ENCODE peak calls at places on chromosome 20, in six cellular contexts. T is GM19239, N is lower leg skin, L is ureter, U is Ammon's horn, M is ovary. I is an unnamed sample.

GRCh38 chr20:11090751-11091150 is 417.0 kb upstream of the JAG1 start:
- DNase-seq in T (no peak), N (no peak), L (no peak), U (no peak), M (no peak), I (no peak)

GRCh38 chr20:41969656-41970055 is 351.5 kb upstream of the CHD6 start:
- DNase-seq in T (no peak), N (no peak), L (no peak), U (peak; percentile 50), M (no peak), I (no peak)

GRCh38 chr20:24675651-24676352 is 206.4 kb downstream of the SYNDIG1 start:
- DNase-seq in T (no peak), N (no peak), L (no peak), U (no peak), M (no peak), I (no peak)

GRCh38 chr20:51446656-51447055 is 95.9 kb downstream of the NFATC2 start:
- DNase-seq in T (no peak), N (no peak), L (no peak), U (no peak), M (peak; percentile 53), I (no peak)

GRCh38 chr20:20463933-20464374 is 96.0 kb downstream of the INSM1 start:
- DNase-seq in T (no peak), N (no peak), L (no peak), U (peak; percentile 79), M (no peak), I (no peak)

GRCh38 chr20:25437153-25437581 is 29.7 kb downstream of the GINS1 start:
- DNase-seq in T (no peak), N (no peak), L (no peak), U (no peak), M (no peak), I (no peak)

GRCh38 chr20:1437222-1437904 is 29.3 kb downstream of the NSFL1C start:
- DNase-seq in T (peak; percentile 58), N (peak; percentile 50), L (peak; percentile 75), U (peak; percentile 93), M (peak; percentile 57), I (peak; percentile 65)

GRCh38 chr20:59064214-59064722 is 21.7 kb upstream of the PRELID3B start:
- DNase-seq in T (no peak), N (no peak), L (no peak), U (no peak), M (no peak), I (no peak)

GRCh38 chr20:44430270-44431065 is 45.2 kb upstream of the TTPAL start:
- DNase-seq in T (no peak), N (no peak), L (no peak), U (no peak), M (no peak), I (no peak)

GRCh38 chr20:56091635-56092180 is 86.4 kb upstream of the CBLN4 start:
- DNase-seq in T (no peak), N (no peak), L (no peak), U (no peak), M (no peak), I (no peak)

GRCh38 chr20:17228624-17229061 is 1.8 kb downstream of the PCSK2 start:
- DNase-seq in T (no peak), N (no peak), L (no peak), U (no peak), M (peak; percentile 24), I (no peak)

GRCh38 chr20:62208805-62209755 is 11.0 kb downstream of the HRH3 start:
- DNase-seq in T (no peak), N (no peak), L (no peak), U (no peak), M (no peak), I (no peak)

GRCh38 chr20:2470432-2471193 is at the start of gene SNRPB:
- DNase-seq in T (peak; percentile 91), N (peak; percentile 97), L (peak; percentile 98), U (peak; percentile 99), M (peak; percentile 96), I (peak; percentile 92)

GRCh38 chr20:4763776-4764525 is 42.2 kb downstream of the PRND start:
- DNase-seq in T (no peak), N (no peak), L (no peak), U (peak; percentile 67), M (no peak), I (no peak)

GRCh38 chr20:44566018-44566417 is 16.4 kb upstream of the PKIG start:
- DNase-seq in T (no peak), N (no peak), L (no peak), U (no peak), M (no peak), I (no peak)

GRCh38 chr20:40471261-40471629 is 217.8 kb downstream of the MAFB start:
- DNase-seq in T (no peak), N (no peak), L (no peak), U (no peak), M (no peak), I (no peak)

GRCh38 chr20:23998392-23998791 is 9.8 kb upstream of the GGTLC1 start:
- DNase-seq in T (no peak), N (no peak), L (no peak), U (no peak), M (no peak), I (no peak)

GRCh38 chr20:62203378-62204030 is 16.6 kb downstream of the HRH3 start:
- DNase-seq in T (no peak), N (no peak), L (no peak), U (no peak), M (no peak), I (no peak)

GRCh38 chr20:7702141-7702540 is 238.1 kb downstream of the HAO1 start:
- DNase-seq in T (no peak), N (no peak), L (no peak), U (no peak), M (no peak), I (no peak)

GRCh38 chr20:24164360-24164759 is 175.8 kb upstream of the GGTLC1 start:
- DNase-seq in T (no peak), N (no peak), L (no peak), U (no peak), M (no peak), I (no peak)

GRCh38 chr20:53974785-53975555 is 95.4 kb downstream of the BCAS1 start:
- DNase-seq in T (no peak), N (peak; percentile 25), L (no peak), U (no peak), M (no peak), I (no peak)

GRCh38 chr20:6691541-6691940 is 75.9 kb upstream of the BMP2 start:
- DNase-seq in T (no peak), N (no peak), L (no peak), U (no peak), M (no peak), I (no peak)

GRCh38 chr20:5818346-5818681 is 68.1 kb downstream of the SHLD1 start:
- DNase-seq in T (no peak), N (no peak), L (no peak), U (no peak), M (no peak), I (no peak)

GRCh38 chr20:44073011-44073674 is 113.8 kb downstream of the JPH2 start:
- DNase-seq in T (no peak), N (no peak), L (peak; percentile 35), U (no peak), M (no peak), I (no peak)

GRCh38 chr20:63696311-63696627 is 183 bp upstream of the TNFRSF6B start:
- DNase-seq in T (no peak), N (no peak), L (peak; percentile 45), U (no peak), M (peak; percentile 13), I (no peak)

GRCh38 chr20:38043512-38044300 is 10.2 kb downstream of the RPRD1B start:
- DNase-seq in T (no peak), N (no peak), L (no peak), U (peak; percentile 56), M (no peak), I (no peak)

GRCh38 chr20:57167971-57168693 is 98.3 kb downstream of the BMP7 start:
- DNase-seq in T (no peak), N (no peak), L (no peak), U (no peak), M (no peak), I (no peak)

GRCh38 chr20:59253779-59254319 is 46.6 kb upstream of the EDN3 start:
- DNase-seq in T (no peak), N (no peak), L (no peak), U (no peak), M (no peak), I (no peak)

GRCh38 chr20:50380697-50381040 is 129.5 kb upstream of the PTPN1 start:
- DNase-seq in T (no peak), N (no peak), L (no peak), U (no peak), M (peak; percentile 50), I (no peak)